ENCODE peak calls at places on chromosomes 11 and 22, in six cellular contexts. A is NCI-H1105; T is epithelial cell of esophagus; D is activated CD4-positive, alpha-beta T cell treated with anti-CD3 and anti-CD28 coated beads, Interleukin-2, amount 10 ng/mL, durations not matched to agents 7 days and 5 days; B is activated effector memory CD4-positive, alpha-beta T cell treated with anti-CD3 and anti-CD28 coated beads, Interleukin-2, amount 50 U/mL, for 16 hours; F is SW480. M is an unnamed sample.

GRCh38 chr22:19826619-19826950 is 28.1 kb downstream of the GNB1L start:
- DNase-seq in A (no peak), T (no peak), D (no peak), B (no peak), F (no peak), M (no peak)

GRCh38 chr11:134652586-134653255 is 240.7 kb upstream of the B3GAT1 start:
- DNase-seq in A (no peak), T (no peak), D (no peak), B (peak; percentile 31), F (no peak), M (no peak)

GRCh38 chr22:41178425-41178975 is 26.6 kb upstream of the L3MBTL2 start:
- DNase-seq in A (no peak), T (no peak), D (no peak), B (no peak), F (no peak), M (no peak)

GRCh38 chr11:96219981-96220623 is 122.9 kb downstream of the MAML2 start:
- DNase-seq in A (no peak), T (peak; percentile 63), D (no peak), B (no peak), F (no peak), M (no peak)

GRCh38 chr22:42439821-42440674 is 7.8 kb upstream of the NFAM1 start:
- DNase-seq in A (no peak), T (peak; percentile 35), D (peak; percentile 10), B (no peak), F (no peak), M (no peak)

GRCh38 chr11:130124096-130124495 is 35.5 kb upstream of the ST14 start:
- DNase-seq in A (no peak), T (peak; percentile 91), D (no peak), B (no peak), F (peak; percentile 19), M (no peak)

GRCh38 chr11:44979536-44980399 is 29.1 kb upstream of the TP53I11 start:
- DNase-seq in A (peak; percentile 87), T (peak; percentile 87), D (no peak), B (no peak), F (peak; percentile 73), M (no peak)

GRCh38 chr11:34458566-34458965 is 19.8 kb downstream of the CAT start:
- DNase-seq in A (no peak), T (no peak), D (no peak), B (no peak), F (no peak), M (no peak)

GRCh38 chr22:41681616-41682015 is 7.1 kb downstream of the SNU13 start:
- DNase-seq in A (peak; percentile 48), T (peak; percentile 43), D (no peak), B (peak; percentile 63), F (peak; percentile 22), M (no peak)

GRCh38 chr11:44525473-44526252 is 39.8 kb upstream of the CD82 start:
- DNase-seq in A (no peak), T (no peak), D (no peak), B (no peak), F (no peak), M (no peak)

GRCh38 chr11:62705401-62705800 is 1.8 kb downstream of the BSCL2 start:
- DNase-seq in A (peak; percentile 24), T (no peak), D (no peak), B (no peak), F (peak; percentile 44), M (no peak)

GRCh38 chr11:64777449-64778222 is 706 bp downstream of the SF1 start:
- DNase-seq in A (peak; percentile 82), T (peak; percentile 82), D (peak; percentile 82), B (peak; percentile 94), F (peak; percentile 65), M (peak; percentile 56)

GRCh38 chr11:32772731-32773130 is 21.7 kb downstream of the CCDC73 start:
- DNase-seq in A (no peak), T (no peak), D (no peak), B (no peak), F (no peak), M (no peak)

GRCh38 chr11:124748481-124749338 is 3.3 kb downstream of the VSIG2 start:
- DNase-seq in A (no peak), T (peak; percentile 52), D (no peak), B (no peak), F (no peak), M (no peak)

GRCh38 chr11:128210148-128210940 is 377.0 kb downstream of the ETS1 start:
- DNase-seq in A (no peak), T (peak; percentile 100), D (no peak), B (no peak), F (peak; percentile 96), M (peak; percentile 82)

GRCh38 chr11:78339483-78339882 is 78.1 kb downstream of the GAB2 start:
- DNase-seq in A (no peak), T (no peak), D (no peak), B (no peak), F (no peak), M (no peak)

GRCh38 chr22:36743591-36744412 is 32.1 kb downstream of the IFT27 start:
- DNase-seq in A (no peak), T (no peak), D (no peak), B (no peak), F (no peak), M (no peak)

GRCh38 chr22:45626198-45626651 is 45.4 kb upstream of the ATXN10 start:
- DNase-seq in A (no peak), T (peak; percentile 96), D (no peak), B (peak; percentile 24), F (peak; percentile 89), M (no peak)

GRCh38 chr11:102971766-102972165 is 16.2 kb upstream of the MMP13 start:
- DNase-seq in A (no peak), T (no peak), D (no peak), B (no peak), F (no peak), M (no peak)

GRCh38 chr22:33889748-33890147 is 30.5 kb downstream of the LARGE1 start:
- DNase-seq in A (no peak), T (no peak), D (no peak), B (no peak), F (no peak), M (no peak)

GRCh38 chr11:126918556-126918955 is 82.0 kb downstream of the KIRREL3 start:
- DNase-seq in A (no peak), T (no peak), D (no peak), B (no peak), F (no peak), M (no peak)